ENCODE peak calls at places on chromosomes 5 and 9, in eight cellular contexts. P is fibroblast of lung; Z is CD8-positive, alpha-beta T cell; J is heart right ventricle; C is HCT116; N is ovary; I is psoas muscle; G is heart left ventricle. H is an unnamed sample.

GRCh38 chr5:36861820-36862219 is 14.7 kb upstream of the NIPBL start:
- DNase-seq in P (no peak), Z (no peak), J (no peak), C (no peak), N (no peak), I (no peak), G (no peak), H (no peak)

GRCh38 chr5:138103321-138103637 is 19.4 kb downstream of the WNT8A start:
- DNase-seq in P (no peak), Z (no peak), J (no peak), C (no peak), N (no peak), I (no peak), G (no peak), H (no peak)

GRCh38 chr9:696332-697090 is 145.0 kb upstream of the DMRT1 start:
- DNase-seq in P (peak; percentile 87), Z (no peak), J (peak; percentile 47), C (no peak), N (no peak), I (peak; percentile 55), G (no peak), H (no peak)

GRCh38 chr9:134476942-134477335 is 150.7 kb downstream of the RXRA start:
- DNase-seq in P (no peak), Z (no peak), J (no peak), C (no peak), N (no peak), I (peak; percentile 38), G (no peak), H (no peak)

GRCh38 chr9:15834541-15834940 is 281.7 kb downstream of the CCDC171 start:
- DNase-seq in P (peak; percentile 42), Z (no peak), J (no peak), C (no peak), N (no peak), I (no peak), G (no peak), H (peak; percentile 12)

GRCh38 chr5:10595678-10596309 is 31.9 kb downstream of the ANKRD33B start:
- DNase-seq in P (peak; percentile 90), Z (no peak), J (peak; percentile 71), C (peak; percentile 75), N (no peak), I (no peak), G (no peak), H (peak; percentile 89)

GRCh38 chr9:126661122-126661520 is 47.4 kb downstream of the LMX1B start:
- DNase-seq in P (no peak), Z (no peak), J (no peak), C (no peak), N (no peak), I (no peak), G (no peak), H (no peak)

GRCh38 chr9:126417007-126417406 is 90.4 kb downstream of the MVB12B start:
- DNase-seq in P (no peak), Z (no peak), J (no peak), C (peak; percentile 35), N (no peak), I (no peak), G (no peak), H (no peak)

GRCh38 chr5:25330721-25331120 is 685.9 kb upstream of the CDH10 start:
- DNase-seq in P (no peak), Z (no peak), J (no peak), C (no peak), N (no peak), I (no peak), G (no peak), H (no peak)

GRCh38 chr9:110744753-110745522 is 76.3 kb downstream of the MUSK start:
- DNase-seq in P (peak; percentile 98), Z (no peak), J (peak; percentile 10), C (peak; percentile 96), N (peak; percentile 27), I (peak; percentile 54), G (no peak), H (peak; percentile 96)

GRCh38 chr5:88276378-88276777 is 7.7 kb upstream of the TMEM161B start:
- DNase-seq in P (no peak), Z (no peak), J (no peak), C (no peak), N (no peak), I (no peak), G (no peak), H (no peak)

GRCh38 chr9:748861-749497 is 92.5 kb upstream of the DMRT1 start:
- DNase-seq in P (no peak), Z (no peak), J (no peak), C (no peak), N (peak; percentile 6), I (no peak), G (no peak), H (no peak)

GRCh38 chr5:121949885-121950284 is 11.9 kb upstream of the SRFBP1 start:
- DNase-seq in P (peak; percentile 36), Z (no peak), J (peak; percentile 16), C (peak; percentile 29), N (no peak), I (no peak), G (no peak), H (no peak)

GRCh38 chr5:121748690-121749089 is 103.0 kb upstream of the FTMT start:
- DNase-seq in P (no peak), Z (no peak), J (peak; percentile 43), C (no peak), N (no peak), I (no peak), G (no peak), H (no peak)

GRCh38 chr5:154477382-154478223 is 424 bp downstream of the HAND1 start:
- DNase-seq in P (peak; percentile 9), Z (no peak), J (no peak), C (no peak), N (no peak), I (peak; percentile 56), G (no peak), H (no peak)
- H3K4me3 ChIP-seq in P (no peak overlapping the region), Z (no peak overlapping the region), J (peak overlapping the region; percentile 62), C (no peak overlapping the region), N (peak overlapping the region; percentile 35), I (peak overlapping the region; percentile 61), G (peak overlapping the region; percentile 47), H (peak overlapping the region; percentile 2)

DNA sequence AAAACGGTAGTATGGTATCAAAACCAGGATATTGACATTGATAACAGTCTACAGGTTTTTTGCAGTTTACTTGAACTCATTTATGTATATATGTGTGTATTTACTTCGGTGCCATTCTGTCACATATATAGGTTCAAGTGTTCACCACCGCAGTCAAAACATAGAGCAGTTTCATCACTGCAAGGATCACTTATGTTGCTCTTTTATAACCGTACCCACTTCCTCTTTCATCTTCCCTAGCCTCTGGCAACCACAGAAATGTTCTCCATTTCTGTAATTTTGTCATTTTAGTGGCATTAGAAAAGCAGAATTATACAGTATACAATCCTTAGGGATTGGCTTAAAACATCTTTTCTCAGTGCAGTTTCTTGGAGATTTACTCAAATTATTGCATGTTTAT is 90.3 kb downstream of the SH3GL2 start:
- DNase-seq in P (no peak), Z (no peak), J (no peak), C (no peak), N (no peak), I (no peak), G (no peak), H (no peak)
- TF ChIP-seq CTCF in P (no peak), Z (no peak), J (no peak), C (no peak), N (no peak), I (no peak), G (no peak), H (no peak)

GRCh38 chr5:158882660-158883059 is 217.1 kb downstream of the EBF1 start:
- DNase-seq in P (no peak), Z (no peak), J (no peak), C (no peak), N (no peak), I (no peak), G (no peak), H (no peak)

GRCh38 chr5:158880514-158881001 is 219.2 kb downstream of the EBF1 start:
- DNase-seq in P (no peak), Z (no peak), J (no peak), C (no peak), N (no peak), I (no peak), G (no peak), H (no peak)

GRCh38 chr5:158882236-158882635 is 217.5 kb downstream of the EBF1 start:
- DNase-seq in P (no peak), Z (no peak), J (no peak), C (no peak), N (no peak), I (no peak), G (no peak), H (no peak)

GRCh38 chr5:158879993-158880392 is 219.7 kb downstream of the EBF1 start:
- DNase-seq in P (no peak), Z (no peak), J (no peak), C (no peak), N (no peak), I (no peak), G (no peak), H (no peak)

DNA sequence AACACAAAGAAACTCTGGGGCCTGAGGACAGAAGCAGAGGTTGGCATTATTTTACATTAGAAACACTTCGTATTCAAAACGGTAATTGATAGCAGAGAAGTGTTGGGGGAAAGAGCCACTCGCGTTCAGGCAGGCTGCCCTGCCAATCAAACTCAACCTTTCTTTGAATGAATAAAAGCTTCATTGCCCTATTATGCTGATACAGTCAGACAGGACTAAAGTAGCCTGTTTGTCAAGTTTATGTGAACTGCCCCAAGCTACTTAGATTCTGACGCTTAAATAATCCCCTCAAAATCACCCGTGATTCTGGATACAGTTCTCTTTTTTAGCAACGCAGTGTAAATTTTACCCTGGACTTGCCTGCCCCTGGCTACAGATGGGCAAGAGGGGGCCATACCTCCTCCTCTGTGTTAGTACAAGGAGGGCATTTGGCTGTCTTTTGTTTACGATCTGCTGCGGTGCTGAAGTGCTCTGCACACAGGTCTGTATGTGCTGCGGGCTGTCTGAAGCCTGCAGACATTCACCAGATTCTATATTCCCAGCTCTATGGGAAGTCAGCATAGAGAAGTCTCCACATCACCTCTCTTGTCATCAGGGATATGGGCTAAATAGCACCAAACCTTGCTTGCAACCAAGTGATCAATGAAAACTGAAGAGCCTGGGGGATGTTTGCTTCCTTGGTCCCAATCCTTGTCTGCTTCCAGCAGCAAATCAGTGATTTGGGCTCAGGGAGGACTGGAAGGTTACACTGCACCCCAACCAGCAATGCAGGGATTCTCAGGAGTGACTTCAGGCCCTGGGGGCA is 218.4 kb downstream of the EBF1 start:
- DNase-seq in P (no peak), Z (no peak), J (no peak), C (no peak), N (no peak), I (no peak), G (no peak), H (no peak)
- H3K4me3 ChIP-seq in P (no peak overlapping the region), Z (no peak overlapping the region), J (no peak overlapping the region), C (no peak overlapping the region), N (no peak overlapping the region), I (no peak overlapping the region), G (no peak overlapping the region), H (no peak overlapping the region)

DNA sequence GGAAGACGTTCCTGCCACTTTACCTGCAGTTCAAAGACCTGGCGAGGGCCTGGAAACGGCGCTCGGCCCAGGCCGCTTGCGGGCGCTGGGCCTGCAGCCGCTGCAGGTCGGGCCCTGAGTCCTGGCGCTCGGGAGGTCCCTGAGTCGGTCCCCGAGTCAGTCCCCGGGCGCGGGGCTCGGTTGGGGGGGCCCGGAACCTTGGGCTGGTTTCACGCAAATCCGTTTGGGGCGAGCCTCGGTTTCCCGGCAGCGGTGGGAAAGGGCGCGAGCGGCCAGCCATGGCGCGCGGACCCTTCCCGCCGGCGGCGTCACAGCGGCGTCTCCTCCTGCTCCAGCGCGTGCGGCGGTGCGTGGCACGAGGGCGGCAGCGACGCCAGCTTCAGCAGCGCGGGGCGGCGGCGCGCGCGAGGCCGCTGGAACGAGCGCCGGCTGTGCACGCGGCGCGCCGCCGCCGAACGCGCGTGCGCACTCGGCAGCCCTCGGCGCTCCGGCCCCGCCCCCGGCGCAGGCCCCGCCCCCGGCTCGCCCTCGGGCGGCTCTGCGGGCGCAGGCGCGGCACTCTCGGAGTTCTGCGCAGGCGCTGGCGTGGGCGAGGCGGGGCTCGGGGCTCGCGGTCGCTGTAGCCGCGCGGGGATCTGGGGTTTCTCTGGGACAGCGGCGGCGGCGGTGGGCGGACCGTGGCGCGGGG is 29.8 kb downstream of the EXOC3 start:
- DNase-seq in P (peak; percentile 72), Z (peak; percentile 86), J (peak; percentile 91), C (peak; percentile 54), N (peak; percentile 94), I (peak; percentile 94), G (peak; percentile 95), H (peak; percentile 21)
- TF ChIP-seq CTCF in P (no peak), Z (no peak), J (no peak), C (no peak), N (no peak), I (no peak), G (no peak), H (no peak)